ENCODE peak calls at places on chromosome 5, in nine cellular contexts. D is stimulated activated CD8-positive, alpha-beta memory T cell treated with anti-CD3 and anti-CD28 coated beads, Interleukin-12 subunit alpha, Interleukin-12 subunit beta, amount 100 ng/mL, for 1 hour; K is kidney; E is non-pigmented ciliary epithelial cell; C is glomerular endothelial cell; Z is heart left ventricle; N is HEK293T; F is substantia nigra; L is mesendoderm. V is an unnamed sample.

GRCh38 chr5:171750316-171750788 is 35.3 kb upstream of the SMIM23 start:
- DNase-seq in D (no peak), K (no peak), E (no peak), C (peak; percentile 4), Z (peak; percentile 37), N (peak; percentile 39), F (no peak), L (peak; percentile 58), V (peak; percentile 14)

GRCh38 chr5:89047591-89047990 is 164.6 kb upstream of the MEF2C start:
- DNase-seq in D (no peak), K (no peak), E (no peak), C (no peak), Z (no peak), N (no peak), F (no peak), L (no peak), V (no peak)

GRCh38 chr5:143720689-143721088 is 91.3 kb upstream of the HMHB1 start:
- DNase-seq in D (no peak), K (no peak), E (no peak), C (no peak), Z (no peak), N (no peak), F (no peak), L (no peak), V (no peak)

GRCh38 chr5:121746763-121747162 is 104.9 kb upstream of the FTMT start:
- DNase-seq in D (no peak), K (no peak), E (no peak), C (no peak), Z (no peak), N (no peak), F (no peak), L (no peak), V (no peak)

GRCh38 chr5:157516626-157517325 is 56.8 kb downstream of the NIPAL4 start:
- DNase-seq in D (no peak), K (peak; percentile 78), E (peak; percentile 81), C (no peak), Z (peak; percentile 49), N (no peak), F (no peak), L (no peak), V (peak; percentile 98)

GRCh38 chr5:172941067-172941516 is 18.1 kb upstream of the RPL26L1 start:
- DNase-seq in D (no peak), K (no peak), E (no peak), C (no peak), Z (no peak), N (no peak), F (no peak), L (no peak), V (peak; percentile 42)

GRCh38 chr5:72646467-72646866 is 139.3 kb upstream of the ZNF366 start:
- DNase-seq in D (no peak), K (no peak), E (no peak), C (no peak), Z (no peak), N (no peak), F (no peak), L (no peak), V (no peak)

GRCh38 chr5:139911425-139912120 is 116.0 kb downstream of the PSD2 start:
- DNase-seq in D (no peak), K (no peak), E (no peak), C (no peak), Z (no peak), N (no peak), F (no peak), L (no peak), V (no peak)

GRCh38 chr5:82023530-82024095 is 51.8 kb downstream of the ATG10 start:
- DNase-seq in D (no peak), K (no peak), E (no peak), C (no peak), Z (no peak), N (no peak), F (no peak), L (no peak), V (peak; percentile 14)